ENCODE peak calls at places on chromosome 22, in ten cellular contexts. O, P, W, L, Q, X, V, C, M and Z are unnamed samples.

GRCh38 chr22:42074153-42074750 is at the start of gene PHETA2:
- DNase-seq in O (peak), P (peak), W (no peak), L (peak), Q (no peak), X (no peak), V (peak), C (peak), M (peak), Z (peak)

GRCh38 chr22:21972806-21973205 is 9.8 kb downstream of the TOP3B start:
- DNase-seq in O (no peak), P (no peak), W (no peak), L (no peak), Q (no peak), X (no peak), V (no peak), C (no peak), M (no peak), Z (no peak)

GRCh38 chr22:39746600-39747262 is 146.8 kb downstream of the ENTHD1 start:
- DNase-seq in O (no peak), P (no peak), W (no peak), L (no peak), Q (no peak), X (no peak), V (no peak), C (no peak), M (no peak), Z (no peak)

GRCh38 chr22:45211435-45211834 is 29.3 kb downstream of the KIAA0930 start:
- DNase-seq in O (no peak), P (no peak), W (no peak), L (peak), Q (no peak), X (no peak), V (no peak), C (no peak), M (no peak), Z (no peak)

GRCh38 chr22:25696763-25697710 is 45.0 kb upstream of the MYO18B start:
- DNase-seq in O (no peak), P (no peak), W (no peak), L (no peak), Q (no peak), X (no peak), V (no peak), C (no peak), M (no peak), Z (no peak)

GRCh38 chr22:35957589-35957988 is 71.0 kb downstream of the RBFOX2 start:
- DNase-seq in O (no peak), P (no peak), W (no peak), L (peak), Q (no peak), X (no peak), V (no peak), C (no peak), M (no peak), Z (no peak)

GRCh38 chr22:23570681-23571080 is 9.4 kb downstream of the IGLL1 start:
- DNase-seq in O (no peak), P (no peak), W (no peak), L (no peak), Q (no peak), X (no peak), V (no peak), C (no peak), M (no peak), Z (no peak)

GRCh38 chr22:44358723-44359440 is 46.1 kb upstream of the SHISAL1 start:
- DNase-seq in O (no peak), P (no peak), W (no peak), L (no peak), Q (no peak), X (no peak), V (no peak), C (no peak), M (no peak), Z (no peak)

GRCh38 chr22:30602049-30602448 is 4.9 kb upstream of the TCN2 start:
- DNase-seq in O (no peak), P (no peak), W (no peak), L (peak), Q (peak), X (peak), V (no peak), C (no peak), M (no peak), Z (peak)

GRCh38 chr22:45516923-45517675 is 14.4 kb downstream of the FBLN1 start:
- DNase-seq in O (no peak), P (no peak), W (no peak), L (peak), Q (peak), X (peak), V (no peak), C (no peak), M (no peak), Z (no peak)

GRCh38 chr22:20268350-20269012 is 363 bp upstream of the RTN4R start:
- DNase-seq in O (peak), P (no peak), W (peak), L (peak), Q (peak), X (no peak), V (peak), C (peak), M (peak), Z (peak)

GRCh38 chr22:47691152-47691895 is 928.9 kb downstream of the TBC1D22A start:
- DNase-seq in O (no peak), P (no peak), W (no peak), L (no peak), Q (no peak), X (no peak), V (no peak), C (no peak), M (no peak), Z (no peak)

GRCh38 chr22:46086577-46087335 is 63.6 kb upstream of the PPARA start:
- DNase-seq in O (no peak), P (no peak), W (no peak), L (peak), Q (no peak), X (no peak), V (no peak), C (no peak), M (no peak), Z (peak)

GRCh38 chr22:27597703-27598444 is 203.7 kb downstream of the MN1 start:
- DNase-seq in O (no peak), P (no peak), W (no peak), L (peak), Q (peak), X (no peak), V (no peak), C (no peak), M (no peak), Z (peak)

GRCh38 chr22:21594865-21595452 is 27.4 kb downstream of the UBE2L3 start:
- DNase-seq in O (no peak), P (no peak), W (no peak), L (no peak), Q (no peak), X (no peak), V (no peak), C (no peak), M (no peak), Z (no peak)

GRCh38 chr22:49282596-49282995 is 545.1 kb downstream of the BRD1 start:
- DNase-seq in O (no peak), P (no peak), W (no peak), L (no peak), Q (no peak), X (no peak), V (no peak), C (no peak), M (no peak), Z (no peak)

GRCh38 chr22:35627267-35628041 is 10.3 kb upstream of the MB start:
- DNase-seq in O (peak), P (peak), W (no peak), L (peak), Q (peak), X (peak), V (peak), C (peak), M (no peak), Z (peak)